ENCODE peak calls at places on chromosomes 2 and 18, in four cellular contexts. P, F, X and D are unnamed samples.
A peak's percentile ranks its signal among the peaks of the same experiment; 100 is the strongest.

GRCh38 chr2:137254081-137254480 is 488.7 kb downstream of the THSD7B start:
- DNase-seq in F (no peak), P (no peak), X (no peak), D (no peak)

GRCh38 chr2:238042849-238043584 is 17.8 kb upstream of the SCLY start:
- DNase-seq in P (peak; percentile 29), F (peak; percentile 31), X (no peak), D (no peak)

GRCh38 chr2:61807036-61807757 is 46.7 kb downstream of the FAM161A start:
- DNase-seq in P (no peak), F (no peak), X (no peak), D (no peak)

GRCh38 chr2:9474361-9475117 is at the start of gene IAH1:
- DNase-seq in P (peak; percentile 54), F (no peak), X (peak; percentile 74), D (peak; percentile 69)

GRCh38 chr2:15658911-15659310 is 67.2 kb downstream of the DDX1 start:
- DNase-seq in P (no peak), F (no peak), X (no peak), D (no peak)

GRCh38 chr2:9423922-9424272 is 443 bp downstream of the CPSF3 start:
- DNase-seq in F (peak; percentile 34), X (peak; percentile 24), P (peak; percentile 38), D (peak; percentile 32)

GRCh38 chr2:40244251-40245010 is 207.5 kb downstream of the SLC8A1 start:
- DNase-seq in X (no peak), F (peak; percentile 75), P (peak; percentile 79), D (peak; percentile 80)

GRCh38 chr18:23003289-23003688 is 70.2 kb downstream of the RBBP8 start:
- DNase-seq in X (no peak), P (no peak), F (no peak), D (no peak)

GRCh38 chr2:46062637-46063412 is 234.4 kb upstream of the EPAS1 start:
- DNase-seq in X (peak; percentile 70), P (peak; percentile 96), F (peak; percentile 87), D (peak; percentile 94)

GRCh38 chr2:6073260-6074141 is 381.3 kb downstream of the SOX11 start:
- DNase-seq in F (peak; percentile 74), P (peak; percentile 0), X (no peak), D (no peak)

GRCh38 chr2:174615951-174616436 is 18.4 kb upstream of the WIPF1 start:
- DNase-seq in F (peak; percentile 74), X (no peak), P (peak; percentile 67), D (no peak)

GRCh38 chr2:79985145-79985544 is 319.4 kb downstream of the LRRTM1 start:
- DNase-seq in P (no peak), F (no peak), X (no peak), D (no peak)

GRCh38 chr2:33645861-33646260 is 46.8 kb upstream of the FAM98A start:
- DNase-seq in X (no peak), F (peak; percentile 31), P (peak; percentile 1), D (peak; percentile 21)

DNA sequence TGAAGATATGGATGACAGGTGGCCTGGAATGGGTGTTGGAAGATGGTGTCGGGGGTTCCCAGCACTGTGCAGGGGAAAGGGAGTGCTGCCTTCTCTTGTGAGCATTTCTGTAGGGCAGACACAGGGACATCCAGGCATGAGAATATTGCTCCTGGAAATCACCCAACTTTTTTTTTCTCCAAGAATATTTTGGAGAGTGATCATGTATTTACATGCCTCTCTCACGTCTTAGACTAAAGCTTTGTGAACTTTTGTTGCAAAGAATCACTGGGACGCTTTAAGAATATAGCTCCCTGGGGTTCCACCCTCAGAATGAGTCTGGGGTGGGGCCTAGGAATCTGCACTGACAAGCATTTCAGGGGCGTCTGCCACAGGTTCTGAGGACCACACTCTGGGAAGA is 68.8 kb downstream of the VWA3B start:
- DNase-seq in X (no peak), P (no peak), F (no peak), D (no peak)
- H3K4me1 ChIP-seq in X (no peaks in the 10 kb centered on the region), P (peaks cover 50% of the 10 kb centered on the region), F (no peaks in the 10 kb centered on the region), D (peaks cover 6% of the 10 kb centered on the region)

DNA sequence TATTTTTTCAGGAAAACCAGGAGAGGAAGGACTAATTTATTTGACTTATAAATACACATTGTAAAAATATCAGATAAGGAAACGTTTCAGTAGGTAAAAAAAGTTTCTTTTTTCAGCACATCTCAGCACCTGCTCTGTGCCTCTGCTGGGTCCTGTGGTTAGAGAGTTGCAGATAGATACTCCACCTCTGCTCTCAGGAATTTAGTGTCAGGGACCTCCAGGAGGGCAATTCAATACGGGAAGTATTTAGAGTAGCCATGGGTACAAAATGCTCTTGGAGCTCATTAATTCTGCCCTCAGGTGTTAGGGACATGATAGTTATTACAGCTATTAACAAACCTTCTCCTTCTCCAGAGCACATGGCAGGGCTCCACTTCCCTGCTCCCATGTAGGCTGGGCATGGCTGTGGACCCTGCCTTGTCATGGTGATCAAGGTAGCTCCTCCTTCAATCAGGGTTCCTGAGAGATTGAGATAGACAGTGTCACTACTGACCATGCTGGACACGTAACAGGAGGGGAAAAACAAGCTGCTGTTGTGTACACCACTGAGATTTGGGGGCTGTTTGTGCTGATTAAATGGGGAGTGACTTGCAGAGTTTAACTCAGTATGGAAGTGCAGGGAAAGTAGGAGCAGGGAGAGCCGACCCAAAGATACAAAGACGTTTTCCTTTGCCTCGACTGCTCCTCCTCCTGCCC is 185.6 kb upstream of the COPS8 start:
- DNase-seq in P (no peak), X (no peak), F (no peak), D (no peak)
- H3K27me3 ChIP-seq in P (no peaks in the 10 kb centered on the region), X (no peaks in the 10 kb centered on the region), F (peaks cover 21% of the 10 kb centered on the region), D (no peaks in the 10 kb centered on the region)

GRCh38 chr2:222903234-222904220 is 42.7 kb downstream of the ACSL3 start:
- DNase-seq in X (peak; percentile 26), F (peak; percentile 73), P (peak; percentile 79), D (peak; percentile 52)

GRCh38 chr2:222907790-222908431 is 47.1 kb downstream of the ACSL3 start:
- DNase-seq in P (peak; percentile 55), X (no peak), F (peak; percentile 83), D (no peak)

GRCh38 chr2:222907048-222907447 is 46.2 kb downstream of the ACSL3 start:
- DNase-seq in F (no peak), P (no peak), X (no peak), D (no peak)

GRCh38 chr2:222902660-222903059 is 41.8 kb downstream of the ACSL3 start:
- DNase-seq in P (no peak), F (no peak), X (no peak), D (no peak)

GRCh38 chr2:222904557-222905258 is 43.9 kb downstream of the ACSL3 start:
- DNase-seq in F (peak; percentile 97), X (no peak), P (peak; percentile 35), D (no peak)
- H3K4me1 ChIP-seq in F (peaks cover 38% of the 10 kb centered on the region), X (peaks cover 5% of the 10 kb centered on the region), P (peaks cover 32% of the 10 kb centered on the region), D (peaks cover 7% of the 10 kb centered on the region)

DNA sequence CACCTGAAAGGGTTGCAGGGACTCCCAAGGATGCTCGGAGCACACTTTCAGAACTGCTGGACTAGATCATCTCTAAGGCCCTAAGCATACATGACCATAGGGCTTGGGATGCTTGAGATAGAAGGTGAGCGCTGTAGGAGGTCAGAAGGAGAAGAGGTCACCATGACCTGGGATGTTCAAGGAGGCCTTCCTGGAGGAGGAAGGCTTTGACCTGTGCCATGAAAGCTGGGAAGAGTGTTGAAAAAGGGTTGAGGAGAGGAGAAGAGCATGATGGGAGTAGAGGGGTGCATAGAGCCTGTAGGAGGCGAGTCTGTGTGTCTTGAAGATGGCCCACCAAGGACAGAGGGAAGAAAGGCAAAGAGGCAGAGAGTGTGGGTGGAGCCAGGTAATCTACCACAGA is 222.4 kb downstream of the LOXHD1 start:
- DNase-seq in F (no peak), P (no peak), X (no peak), D (no peak)
- H3K27me3 ChIP-seq in F (no peaks in the 10 kb centered on the region), P (no peaks in the 10 kb centered on the region), X (no peaks in the 10 kb centered on the region), D (no peaks in the 10 kb centered on the region)

GRCh38 chr18:47899107-47899840 is 31.2 kb downstream of the SMAD2 start:
- DNase-seq in F (peak; percentile 1), X (no peak), P (peak; percentile 39), D (no peak)
- H3K4me1 ChIP-seq in F (peaks cover under 1% of the 10 kb centered on the region), X (peaks cover 31% of the 10 kb centered on the region), P (peaks cover 42% of the 10 kb centered on the region), D (peaks cover 4% of the 10 kb centered on the region)

DNA sequence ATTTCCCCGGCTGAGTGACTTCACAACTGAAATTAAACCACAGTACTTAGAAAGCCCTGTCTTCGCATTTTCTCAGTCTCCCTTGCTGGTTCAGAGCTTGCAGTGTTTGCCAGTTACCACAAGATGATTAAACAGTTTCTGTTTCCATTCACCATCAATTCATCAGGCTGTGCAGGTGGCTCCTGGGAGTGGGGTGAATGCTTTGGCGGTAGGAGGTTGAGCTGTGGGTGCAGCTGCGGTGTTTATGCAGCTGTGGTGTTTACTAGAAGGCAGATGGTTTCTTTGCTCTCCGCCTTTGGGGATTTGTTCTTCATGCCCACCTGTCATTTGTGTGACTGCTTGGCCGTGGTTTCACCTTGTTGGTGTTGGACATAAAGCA is 16.1 kb downstream of the ACOXL start:
- DNase-seq in X (no peak), P (no peak), F (peak; percentile 11), D (no peak)
- H3K27me3 ChIP-seq in X (no peaks in the 10 kb centered on the region), P (no peaks in the 10 kb centered on the region), F (peaks cover 50% of the 10 kb centered on the region), D (no peaks in the 10 kb centered on the region)

GRCh38 chr2:177254433-177255226 is 9.9 kb downstream of the NFE2L2 start:
- DNase-seq in P (peak; percentile 49), F (peak; percentile 52), X (no peak), D (peak; percentile 80)
- H3K4me1 ChIP-seq in P (peaks cover 20% of the 10 kb centered on the region), F (peaks cover 21% of the 10 kb centered on the region), X (peaks cover 95% of the 10 kb centered on the region), D (peaks cover 77% of the 10 kb centered on the region)

GRCh38 chr2:199460808-199461454 is 3.2 kb upstream of the SATB2 start:
- DNase-seq in X (no peak), F (no peak), P (no peak), D (no peak)
- H3K27me3 ChIP-seq in X (peaks cover 57% of the 10 kb centered on the region), F (peaks cover 20% of the 10 kb centered on the region), P (peaks cover 90% of the 10 kb centered on the region), D (peaks cover 3% of the 10 kb centered on the region)

GRCh38 chr18:33128581-33128980 is 311.9 kb downstream of the CCDC178 start:
- DNase-seq in X (no peak), P (no peak), F (no peak), D (no peak)

DNA sequence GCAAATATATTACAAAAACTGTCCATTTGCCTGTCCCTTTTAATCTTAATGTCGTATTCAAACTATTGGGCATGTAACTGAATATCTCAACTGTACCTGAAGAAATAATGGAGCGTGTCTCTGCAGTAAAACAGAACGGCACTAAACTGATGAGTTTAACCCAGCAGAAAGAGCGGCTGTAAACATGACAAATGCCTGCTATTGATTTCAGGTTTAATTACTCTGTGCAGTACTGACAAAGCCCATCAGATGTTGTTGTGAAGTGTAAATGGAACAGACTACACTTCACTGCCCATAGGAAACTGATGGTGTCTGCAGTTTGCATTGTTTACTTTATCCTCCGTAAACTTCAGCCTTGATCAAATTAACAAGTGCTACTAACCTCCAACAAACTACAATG is 316.7 kb downstream of the CCDC178 start:
- DNase-seq in F (no peak), X (no peak), P (no peak), D (no peak)
- H3K4me1 ChIP-seq in F (no peaks in the 10 kb centered on the region), X (no peaks in the 10 kb centered on the region), P (no peaks in the 10 kb centered on the region), D (no peaks in the 10 kb centered on the region)

DNA sequence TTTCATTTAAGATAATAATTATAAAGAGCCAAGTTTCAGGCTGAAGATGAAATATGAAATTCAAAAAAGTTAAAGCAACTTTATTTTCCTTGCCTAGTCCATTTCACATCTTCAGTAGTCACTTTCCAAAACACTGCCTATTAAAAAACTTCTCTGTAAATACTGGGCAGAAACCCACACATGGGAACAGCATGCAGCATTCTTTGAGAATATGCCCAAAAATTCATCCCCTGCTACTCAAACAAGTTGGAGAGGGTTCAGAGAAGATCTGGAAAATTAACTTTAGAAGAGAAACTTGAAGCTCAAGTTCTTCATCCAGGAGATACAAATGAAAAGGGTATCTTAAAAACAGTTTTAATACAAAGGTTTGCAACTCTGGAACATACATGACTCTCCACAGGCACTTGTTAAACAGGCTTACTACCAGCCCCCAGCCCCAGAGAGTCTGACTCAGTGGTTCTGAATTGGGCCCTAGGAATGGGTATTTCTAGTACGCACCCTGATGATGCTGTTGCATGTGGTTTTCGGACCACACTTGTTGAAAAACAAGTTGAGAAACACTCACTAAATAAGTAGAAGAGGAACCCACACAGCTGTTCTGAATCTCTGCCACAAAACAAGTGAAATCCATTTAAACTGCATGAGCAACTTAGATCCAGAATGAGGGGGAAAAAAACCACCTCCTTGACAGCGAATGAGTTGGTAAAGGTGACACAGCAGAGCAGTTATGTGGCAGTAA is 329.1 kb downstream of the SATB2 start:
- DNase-seq in F (no peak), P (no peak), X (no peak), D (no peak)
- H3K27me3 ChIP-seq in F (peaks cover 2% of the 10 kb centered on the region), P (no peaks in the 10 kb centered on the region), X (no peaks in the 10 kb centered on the region), D (no peaks in the 10 kb centered on the region)